ENCODE peak calls at places on chromosomes 1 and 21, in nine cellular contexts. T, F, S, P, X, N, G, O and D are unnamed samples.

GRCh38 chr1:2085080-2085479 is 34.9 kb downstream of the PRKCZ start:
- DNase-seq in T (no peak), F (no peak), S (no peak), P (peak), X (no peak), N (no peak), G (no peak), O (no peak), D (no peak)

GRCh38 chr1:3292051-3292722 is 162.3 kb upstream of the ARHGEF16 start:
- DNase-seq in T (no peak), F (no peak), S (no peak), P (no peak), X (no peak), N (no peak), G (no peak), O (no peak), D (no peak)

GRCh38 chr1:167564592-167564991 is 11.0 kb upstream of the CREG1 start:
- DNase-seq in T (no peak), F (no peak), S (no peak), P (no peak), X (no peak), N (no peak), G (no peak), O (no peak), D (no peak)

GRCh38 chr1:18653375-18653774 is 22.7 kb downstream of the PAX7 start:
- DNase-seq in T (no peak), F (no peak), S (no peak), P (no peak), X (no peak), N (no peak), G (no peak), O (no peak), D (no peak)

GRCh38 chr1:53328009-53328489 is at the start of gene LRP8:
- DNase-seq in T (no peak), F (peak), S (peak), P (peak), X (peak), N (peak), G (peak), O (no peak), D (no peak)

GRCh38 chr1:156661932-156662587 is 15.1 kb downstream of the NES start:
- DNase-seq in T (no peak), F (no peak), S (no peak), P (peak), X (no peak), N (no peak), G (peak), O (no peak), D (no peak)

GRCh38 chr1:117843791-117844190 is 85.6 kb downstream of the GDAP2 start:
- DNase-seq in T (no peak), F (no peak), S (no peak), P (no peak), X (no peak), N (no peak), G (no peak), O (no peak), D (no peak)

GRCh38 chr1:162384116-162384515 is 2.6 kb downstream of the C1orf226 start:
- DNase-seq in T (no peak), F (no peak), S (no peak), P (no peak), X (no peak), N (no peak), G (no peak), O (peak), D (no peak)

GRCh38 chr21:43767980-43768867 is 7.9 kb downstream of the CSTB start:
- DNase-seq in T (no peak), F (peak), S (no peak), P (no peak), X (no peak), N (no peak), G (peak), O (no peak), D (peak)

GRCh38 chr1:109784551-109785252 is 21.0 kb upstream of the EPS8L3 start:
- DNase-seq in T (no peak), F (no peak), S (no peak), P (peak), X (no peak), N (no peak), G (no peak), O (no peak), D (no peak)

GRCh38 chr1:42983253-42983652 is 24.6 kb upstream of the SLC2A1 start:
- DNase-seq in T (no peak), F (no peak), S (no peak), P (no peak), X (no peak), N (no peak), G (no peak), O (no peak), D (no peak)

GRCh38 chr1:236484310-236484971 is 39.3 kb upstream of the LGALS8 start:
- DNase-seq in T (no peak), F (no peak), S (no peak), P (no peak), X (no peak), N (no peak), G (no peak), O (no peak), D (no peak)

GRCh38 chr1:45499415-45499769 is 481 bp downstream of the CCDC163 start:
- DNase-seq in T (no peak), F (no peak), S (no peak), P (no peak), X (peak), N (no peak), G (no peak), O (no peak), D (no peak)

GRCh38 chr21:36766511-36766910 is 67.6 kb downstream of the SIM2 start:
- DNase-seq in T (no peak), F (no peak), S (no peak), P (no peak), X (no peak), N (no peak), G (no peak), O (no peak), D (no peak)